ENCODE peak calls at places on chromosomes 12 and 14, in nine cellular contexts. L, O, E, J, A, S, Q, M and H are unnamed samples.

GRCh38 chr12:91565246-91565645 is 382.6 kb upstream of the DCN start:
- DNase-seq in J (no peak), S (peak), L (peak), O (no peak), E (no peak), A (no peak), M (peak), Q (no peak), H (no peak)

GRCh38 chr12:46167412-46167811 is 101.4 kb downstream of the SLC38A1 start:
- DNase-seq in Q (no peak), J (no peak), A (no peak), L (no peak), O (no peak), E (no peak), S (no peak), M (no peak), H (no peak)

GRCh38 chr12:106049105-106049504 is 89.6 kb downstream of the NUAK1 start:
- DNase-seq in E (no peak), L (no peak), J (peak), O (no peak), S (no peak), M (no peak), A (no peak), Q (no peak), H (no peak)

GRCh38 chr12:110669193-110669502 is 19.8 kb downstream of the HVCN1 start:
- DNase-seq in J (no peak), O (no peak), E (no peak), S (no peak), A (no peak), L (no peak), Q (no peak), M (no peak), H (peak)

GRCh38 chr12:98861232-98861631 is 216.1 kb downstream of the APAF1 start:
- DNase-seq in O (no peak), E (no peak), A (no peak), Q (no peak), J (no peak), L (no peak), S (no peak), M (no peak), H (no peak)

GRCh38 chr12:103268831-103269514 is 226.8 kb downstream of the C12orf42 start:
- DNase-seq in L (no peak), J (no peak), E (no peak), O (no peak), M (no peak), Q (no peak), S (no peak), A (no peak), H (peak)

GRCh38 chr12:62621239-62621638 is 154.6 kb downstream of the MON2 start:
- DNase-seq in E (no peak), Q (no peak), L (no peak), O (no peak), M (no peak), J (no peak), A (no peak), S (no peak), H (no peak)

GRCh38 chr12:109737631-109738030 is 24.0 kb downstream of the FAM222A start:
- DNase-seq in J (no peak), M (no peak), L (no peak), Q (no peak), O (no peak), S (no peak), A (no peak), E (peak), H (no peak)

GRCh38 chr14:47674546-47675238 is 713 bp downstream of the MDGA2 start:
- DNase-seq in S (no peak), O (no peak), M (peak), E (peak), Q (no peak), A (peak), J (no peak), L (no peak), H (no peak)

GRCh38 chr12:4271433-4272013 is 2.0 kb upstream of the CCND2 start:
- DNase-seq in M (no peak), A (no peak), E (peak), L (peak), S (peak), O (no peak), Q (no peak), J (no peak), H (peak)

GRCh38 chr12:41531147-41531829 is 343.2 kb downstream of the PDZRN4 start:
- DNase-seq in E (peak), A (no peak), O (peak), M (no peak), L (peak), Q (no peak), J (peak), S (no peak), H (no peak)

GRCh38 chr12:67720383-67720856 is 71.9 kb downstream of the DYRK2 start:
- DNase-seq in M (peak), L (peak), O (no peak), S (peak), Q (no peak), A (peak), J (no peak), E (no peak), H (no peak)

GRCh38 chr14:39472078-39472477 is 39.8 kb upstream of the FBXO33 start:
- DNase-seq in M (no peak), O (no peak), Q (no peak), L (no peak), S (no peak), J (no peak), A (no peak), E (no peak), H (no peak)

GRCh38 chr12:55659486-55660385 is 23.0 kb downstream of the OR10P1 start:
- DNase-seq in E (no peak), L (peak), Q (no peak), O (peak), A (no peak), J (no peak), S (peak), M (peak), H (peak)

GRCh38 chr14:84961637-84962036 is 568.3 kb upstream of the FLRT2 start:
- DNase-seq in J (no peak), E (no peak), S (no peak), M (no peak), Q (no peak), O (no peak), A (no peak), L (no peak), H (no peak)

GRCh38 chr12:7512528-7512927 is 9.0 kb upstream of the CD163 start:
- DNase-seq in M (peak), A (no peak), S (peak), O (no peak), J (no peak), Q (peak), L (peak), E (no peak), H (no peak)

GRCh38 chr12:3273409-3273853 is 196.3 kb downstream of the TSPAN9 start:
- DNase-seq in L (no peak), E (no peak), M (peak), J (no peak), O (no peak), S (peak), Q (peak), A (no peak), H (no peak)

GRCh38 chr14:104238424-104239184 is 100.2 kb downstream of the KIF26A start:
- DNase-seq in E (peak), A (peak), M (no peak), Q (no peak), J (no peak), L (no peak), O (no peak), S (no peak), H (no peak)

GRCh38 chr14:61561144-61561543 is 134.2 kb upstream of the HIF1A start:
- DNase-seq in O (no peak), M (peak), J (no peak), L (peak), Q (peak), E (no peak), A (no peak), S (peak), H (no peak)

GRCh38 chr12:111304642-111305071 is 64.2 kb downstream of the PHETA1 start:
- DNase-seq in J (no peak), E (no peak), S (no peak), Q (no peak), O (no peak), L (peak), M (no peak), A (peak), H (peak)

GRCh38 chr14:57845802-57846531 is 19.9 kb downstream of the SLC35F4 start:
- DNase-seq in O (no peak), E (no peak), A (no peak), J (no peak), L (peak), S (peak), M (no peak), Q (no peak), H (no peak)

GRCh38 chr12:131847456-131847855 is 19.3 kb downstream of the MMP17 start:
- DNase-seq in S (no peak), A (no peak), M (no peak), J (no peak), L (no peak), O (no peak), E (no peak), Q (no peak), H (no peak)

GRCh38 chr12:19970116-19970515 is 398.2 kb upstream of the PDE3A start:
- DNase-seq in Q (no peak), M (no peak), O (no peak), J (no peak), A (no peak), L (peak), S (peak), E (no peak), H (no peak)

GRCh38 chr14:58270628-58271027 is 26.0 kb downstream of the PSMA3 start:
- DNase-seq in Q (no peak), M (no peak), O (no peak), S (no peak), A (no peak), E (no peak), J (no peak), L (no peak), H (no peak)

GRCh38 chr12:57603758-57604453 is 718 bp upstream of the DTX3 start:
- DNase-seq in E (no peak), A (peak), J (peak), S (peak), M (peak), Q (no peak), O (peak), L (peak), H (no peak)

GRCh38 chr14:60090864-60091519 is 731 bp upstream of the PCNX4 start:
- DNase-seq in S (peak), J (no peak), L (peak), A (peak), Q (peak), O (peak), E (no peak), M (peak), H (peak)

DNA sequence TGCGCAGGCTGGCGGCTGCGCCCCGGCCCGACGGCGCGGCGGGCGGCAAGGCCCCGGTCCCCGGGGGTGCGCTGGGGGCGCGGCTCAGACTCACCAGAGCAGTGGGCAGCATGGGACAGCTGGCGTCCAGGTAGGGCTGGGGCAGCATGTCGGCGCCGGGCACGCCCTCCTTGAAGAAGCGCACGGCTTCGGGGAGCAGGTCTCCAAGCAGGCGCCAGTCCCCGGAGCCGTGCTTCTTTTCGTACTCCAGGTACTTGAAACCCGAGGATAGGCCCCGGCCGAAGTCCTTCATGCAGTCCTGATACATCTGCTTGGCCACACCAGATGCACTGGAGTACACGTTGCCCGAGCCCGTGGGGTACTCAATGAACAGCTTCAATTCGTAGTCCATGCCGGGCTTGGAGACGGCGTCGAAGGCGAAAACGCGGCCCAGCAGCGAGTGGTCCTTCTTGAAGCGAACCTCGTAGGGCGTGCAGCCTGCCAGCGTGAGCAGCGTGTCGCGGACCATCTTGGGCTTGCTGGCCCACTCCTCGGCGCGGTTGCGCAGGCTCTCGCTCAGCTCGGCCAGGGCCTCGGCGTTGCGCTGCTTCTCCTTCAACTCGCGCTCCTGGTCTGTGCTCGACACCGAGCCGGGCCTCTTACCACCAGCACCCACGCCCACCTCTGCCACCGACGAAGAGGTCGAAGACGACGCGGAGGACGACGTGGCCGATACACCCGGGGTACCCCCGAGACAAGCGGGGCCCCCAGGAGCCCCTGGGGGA is 2.2 kb downstream of the IRF2BPL start:
- DNase-seq in A (peak), Q (no peak), E (peak), S (peak), O (no peak), M (no peak), L (peak), J (no peak), H (no peak)
- H3K4me3 ChIP-seq in A (peak), Q (peak), E (peak), S (peak), O (peak), M (peak), L (peak), J (peak), H (peak)

DNA sequence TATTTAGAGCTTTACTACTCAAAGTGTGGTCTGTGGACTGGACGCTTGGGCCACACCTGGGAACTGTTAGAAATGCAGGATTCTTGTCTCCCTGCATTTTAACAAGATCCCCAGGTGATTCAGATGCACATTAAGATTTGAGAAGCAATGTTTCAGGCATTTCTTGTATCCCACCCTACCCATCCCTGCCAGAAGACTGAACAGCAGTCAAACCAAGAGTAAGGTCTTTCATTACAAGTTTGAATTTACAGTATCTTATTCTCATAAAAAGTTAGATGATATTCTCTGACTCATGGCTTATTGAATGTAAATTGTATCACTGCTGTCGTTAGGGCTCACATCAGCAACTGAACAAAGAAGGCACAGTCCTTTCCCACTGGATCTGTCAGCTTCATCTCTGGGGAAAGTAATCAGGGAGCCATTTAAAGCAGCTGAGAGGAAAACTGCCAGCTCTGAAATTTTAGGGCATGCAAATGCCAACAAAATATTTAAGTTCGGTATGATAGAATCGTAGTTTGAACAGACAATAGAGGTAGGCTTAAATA is 141.1 kb downstream of the AKAP6 start:
- DNase-seq in E (no peak), J (no peak), S (peak), Q (no peak), M (no peak), A (no peak), L (no peak), O (no peak), H (no peak)
- H3K4me3 ChIP-seq in E (no peak), J (no peak), S (no peak), Q (no peak), M (no peak), A (no peak), L (no peak), O (no peak), H (no peak)

GRCh38 chr12:122035292-122035691 is 13.6 kb downstream of the BCL7A start:
- DNase-seq in S (no peak), E (no peak), Q (no peak), A (peak), L (no peak), O (no peak), J (no peak), M (no peak), H (no peak)
- H3K4me3 ChIP-seq in S (no peak), E (no peak), Q (no peak), A (no peak), L (no peak), O (no peak), J (no peak), M (no peak), H (no peak)

DNA sequence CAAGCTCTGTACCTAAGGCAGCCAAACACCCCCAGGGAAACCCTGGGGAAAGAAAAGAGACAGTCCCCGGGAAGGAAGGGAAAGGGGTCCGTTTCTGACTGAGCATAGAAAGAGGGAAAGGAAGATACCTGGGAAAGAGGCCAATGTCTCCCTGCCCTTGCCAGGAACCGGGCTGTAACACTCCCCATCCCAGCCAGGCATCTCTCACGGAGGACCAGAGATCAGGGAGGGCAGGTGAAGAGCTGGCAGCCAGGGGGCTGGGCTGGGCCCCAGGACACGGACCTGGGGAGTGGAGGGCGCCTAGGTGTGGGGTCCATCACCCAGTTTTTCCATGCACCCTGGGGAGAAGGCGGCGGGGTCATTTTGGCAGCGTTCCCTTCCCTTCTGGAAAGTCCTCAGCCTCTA is 18.9 kb upstream of the PLEKHH1 start:
- DNase-seq in A (peak), E (no peak), M (no peak), Q (no peak), J (no peak), L (no peak), S (peak), O (peak), H (no peak)
- H3K4me3 ChIP-seq in A (peak), E (no peak), M (no peak), Q (peak), J (peak), L (peak), S (peak), O (peak), H (no peak)

GRCh38 chr12:89019439-89020120 is 332.7 kb downstream of the DUSP6 start:
- DNase-seq in L (peak), E (peak), Q (peak), O (peak), A (peak), M (peak), J (peak), S (peak), H (peak)
- H3K4me3 ChIP-seq in L (peak), E (peak), Q (peak), O (no peak), A (no peak), M (peak), J (peak), S (peak), H (no peak)

GRCh38 chr14:91021991-91022621 is 38.3 kb downstream of the RPS6KA5 start:
- DNase-seq in L (no peak), E (no peak), M (no peak), J (no peak), S (peak), O (no peak), Q (no peak), A (no peak), H (no peak)
- H3K4me3 ChIP-seq in L (no peak), E (no peak), M (no peak), J (no peak), S (peak), O (peak), Q (peak), A (no peak), H (peak)

GRCh38 chr12:89101440-89101839 is 250.9 kb downstream of the DUSP6 start:
- DNase-seq in Q (no peak), J (no peak), L (no peak), M (peak), A (no peak), S (no peak), O (no peak), E (no peak), H (no peak)

GRCh38 chr12:89103831-89104230 is 248.5 kb downstream of the DUSP6 start:
- DNase-seq in E (no peak), M (no peak), Q (no peak), S (peak), O (no peak), A (no peak), L (no peak), J (no peak), H (no peak)

GRCh38 chr12:89098390-89099102 is 253.8 kb downstream of the DUSP6 start:
- DNase-seq in M (no peak), J (no peak), O (no peak), S (peak), Q (no peak), A (peak), E (no peak), L (peak), H (peak)
- H3K4me3 ChIP-seq in M (no peak), J (no peak), O (no peak), S (no peak), Q (no peak), A (no peak), E (no peak), L (no peak), H (no peak)

GRCh38 chr14:95185033-95185432 is 27.7 kb upstream of the DICER1 start:
- DNase-seq in A (no peak), M (no peak), J (no peak), Q (no peak), O (no peak), E (no peak), S (no peak), L (no peak), H (no peak)
- H3K4me3 ChIP-seq in A (no peak), M (no peak), J (no peak), Q (no peak), O (no peak), E (no peak), S (no peak), L (no peak), H (no peak)

DNA sequence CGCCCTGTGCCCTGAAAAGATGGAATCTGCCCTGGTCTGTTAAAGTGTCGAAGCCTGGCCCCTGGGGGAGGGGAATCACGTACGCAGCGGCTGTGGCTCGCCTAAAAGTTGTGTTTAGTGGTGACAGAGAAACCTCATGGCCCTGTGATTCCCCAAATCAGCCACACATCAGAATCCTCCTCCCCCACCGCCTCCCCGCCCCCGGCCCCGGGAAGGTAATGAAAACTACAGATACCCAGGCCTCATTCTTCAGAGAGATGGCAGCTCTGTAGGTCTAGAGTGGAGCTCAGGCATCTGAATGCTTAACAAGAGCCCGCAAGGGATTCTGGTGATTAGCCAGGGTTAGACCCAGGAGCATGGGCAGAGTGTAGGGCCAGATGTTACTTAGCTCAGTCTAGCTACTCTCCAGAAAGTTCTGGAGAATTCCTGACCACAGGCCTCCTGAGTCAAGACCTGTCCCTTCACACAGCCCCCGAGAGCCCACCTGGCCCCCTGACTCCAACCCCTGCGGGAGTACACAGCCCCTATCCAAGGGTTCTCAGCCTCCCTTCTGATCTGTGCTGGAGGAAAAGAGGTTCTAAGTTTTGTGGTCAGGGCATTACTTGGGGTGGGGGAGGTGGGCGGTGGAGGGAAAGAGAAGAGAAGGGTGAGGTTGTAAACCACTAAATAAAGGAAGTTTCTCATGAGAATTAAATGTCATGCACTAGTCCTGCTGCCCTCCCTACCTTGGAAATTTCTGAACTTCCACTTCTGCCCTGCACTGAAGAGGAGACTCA is 114.8 kb downstream of the PLXNC1 start:
- DNase-seq in Q (no peak), E (no peak), A (no peak), M (no peak), L (no peak), O (peak), S (peak), J (no peak), H (peak)
- H3K4me3 ChIP-seq in Q (no peak), E (no peak), A (no peak), M (no peak), L (peak), O (peak), S (peak), J (peak), H (peak)